ENCODE peak calls at places on chromosomes 6 and 20, in seven cellular contexts. Z is HL-60, R is GM12878, B is sigmoid colon, M is upper lobe of left lung, S is HepG2, G is stomach. H is an unnamed sample.

GRCh38 chr6:14211596-14211961 is 94.0 kb downstream of the CD83 start:
- DNase-seq in G (peak), S (peak), Z (peak), R (no peak), M (peak), B (peak), H (peak)

GRCh38 chr6:154243793-154244768 is 112.5 kb downstream of the IPCEF1 start:
- DNase-seq in Z (no peak), B (no peak), M (no peak), S (no peak), R (no peak), G (no peak), H (no peak)

GRCh38 chr6:116887884-116888283 is 10.8 kb downstream of the RFX6 start:
- DNase-seq in B (no peak), M (no peak), Z (no peak), G (no peak), R (no peak), S (no peak), H (no peak)

GRCh38 chr20:49510562-49511117 is 28.2 kb upstream of the KCNB1 start:
- DNase-seq in Z (no peak), B (peak), M (peak), R (no peak), G (no peak), S (no peak), H (peak)

GRCh38 chr6:79127660-79128059 is 49.6 kb upstream of the PHIP start:
- DNase-seq in G (no peak), B (no peak), M (no peak), R (no peak), Z (no peak), S (peak), H (no peak)

GRCh38 chr20:2834401-2834800 is 6.1 kb downstream of the PCED1A start:
- DNase-seq in S (no peak), M (no peak), B (no peak), R (no peak), Z (no peak), G (no peak), H (no peak)

GRCh38 chr20:32792316-32792715 is 27.4 kb upstream of the MAPRE1 start:
- DNase-seq in M (no peak), G (no peak), Z (peak), B (no peak), S (peak), R (peak), H (no peak)

GRCh38 chr6:14621518-14621917 is 503.9 kb downstream of the CD83 start:
- DNase-seq in M (peak), B (no peak), S (no peak), G (no peak), Z (no peak), R (no peak), H (peak)

GRCh38 chr6:142695016-142695415 is 250.0 kb downstream of the HIVEP2 start:
- DNase-seq in R (no peak), G (no peak), M (no peak), S (no peak), Z (no peak), B (no peak), H (no peak)

GRCh38 chr6:33776186-33776585 is 12.7 kb downstream of the LEMD2 start:
- DNase-seq in R (no peak), Z (no peak), M (no peak), B (no peak), G (no peak), S (no peak), H (no peak)

GRCh38 chr6:150991487-150991886 is 126.0 kb downstream of the MTHFD1L start:
- DNase-seq in S (no peak), B (no peak), Z (no peak), G (no peak), R (no peak), M (no peak), H (no peak)

GRCh38 chr20:61611401-61611800 is 359.3 kb downstream of the CDH4 start:
- DNase-seq in G (no peak), S (no peak), Z (no peak), M (no peak), R (no peak), B (no peak), H (no peak)

GRCh38 chr6:37285861-37286311 is 27.9 kb upstream of the TMEM217 start:
- DNase-seq in S (no peak), B (no peak), G (no peak), M (no peak), Z (no peak), R (no peak), H (no peak)

GRCh38 chr20:36093804-36094145 is 60.8 kb upstream of the EPB41L1 start:
- DNase-seq in B (no peak), Z (no peak), R (no peak), G (no peak), S (no peak), M (no peak), H (no peak)

GRCh38 chr6:105137388-105137787 is 42.4 kb downstream of the POPDC3 start:
- DNase-seq in S (no peak), B (peak), M (no peak), R (no peak), G (no peak), Z (no peak), H (no peak)

GRCh38 chr6:110398778-110399177 is 16.6 kb downstream of the DDO start:
- DNase-seq in B (no peak), Z (no peak), G (no peak), M (no peak), S (no peak), R (no peak), H (no peak)

GRCh38 chr6:26033132-26033941 is 53.9 kb upstream of the HFE start:
- DNase-seq in G (peak), R (peak), B (peak), Z (no peak), M (peak), S (peak), H (peak)

GRCh38 chr6:2351807-2352431 is 106.5 kb upstream of the GMDS start:
- DNase-seq in R (no peak), S (no peak), Z (no peak), M (no peak), G (no peak), B (no peak), H (no peak)

GRCh38 chr20:38599410-38599882 is 2.2 kb upstream of the ARHGAP40 start:
- DNase-seq in S (peak), R (no peak), B (no peak), G (peak), M (peak), Z (no peak), H (peak)

GRCh38 chr6:108142240-108142639 is 23.6 kb upstream of the NR2E1 start:
- DNase-seq in Z (peak), S (no peak), B (no peak), G (no peak), M (no peak), R (no peak), H (no peak)

GRCh38 chr6:14882394-14883073 is 363.3 kb upstream of the JARID2 start:
- DNase-seq in R (no peak), Z (no peak), G (no peak), B (no peak), M (no peak), S (no peak), H (no peak)

GRCh38 chr6:131657630-131658111 is 20.6 kb downstream of the ENPP3 start:
- DNase-seq in M (no peak), R (no peak), B (no peak), Z (no peak), S (no peak), G (no peak), H (no peak)

GRCh38 chr20:33791959-33792597 is 19.1 kb upstream of the CHMP4B start:
- DNase-seq in M (peak), Z (peak), R (no peak), B (peak), G (peak), S (peak), H (no peak)

GRCh38 chr6:156827382-156827781 is 50.2 kb downstream of the ARID1B start:
- DNase-seq in M (no peak), R (no peak), B (no peak), Z (no peak), G (no peak), S (no peak), H (no peak)

GRCh38 chr6:68087399-68088133 is 547.5 kb upstream of the ADGRB3 start:
- DNase-seq in G (no peak), Z (no peak), S (no peak), M (no peak), B (no peak), R (peak), H (no peak)

GRCh38 chr6:83221886-83222479 is 28.8 kb downstream of the RWDD2A start:
- DNase-seq in M (no peak), G (no peak), R (no peak), Z (no peak), S (peak), B (no peak), H (no peak)

GRCh38 chr20:2042400-2042799 is 48.5 kb upstream of the PDYN start:
- DNase-seq in R (no peak), Z (no peak), G (no peak), M (no peak), B (no peak), S (no peak), H (no peak)

DNA sequence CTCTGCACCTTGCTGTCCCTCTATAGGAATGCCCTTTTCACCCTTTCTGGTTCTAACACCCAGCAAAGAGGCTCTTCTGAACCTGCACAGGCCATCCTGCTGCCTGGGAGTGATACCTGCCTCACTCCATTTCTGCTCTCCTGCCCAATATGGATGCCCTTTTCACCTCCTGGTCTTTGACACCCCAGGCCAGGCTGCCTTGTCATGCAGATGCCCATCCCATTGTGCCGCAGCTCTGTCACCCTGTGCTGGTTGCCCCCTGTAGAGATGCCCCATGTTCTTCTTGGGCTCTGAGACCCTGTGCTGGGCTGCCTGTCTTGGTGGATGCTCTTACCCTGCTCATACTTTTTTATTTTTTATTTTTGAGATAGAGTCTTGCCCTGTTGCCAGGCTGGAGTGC is 95.3 kb downstream of the CDKAL1 start:
- DNase-seq in R (no peak), S (no peak), M (no peak), G (no peak), Z (no peak), B (no peak), H (no peak)
- H3K27ac ChIP-seq in R (no peak), S (no peak), M (no peak), G (no peak), Z (no peak), B (no peak), H (no peak)

GRCh38 chr6:45377041-45377554 is 636 bp downstream of the SUPT3H start:
- DNase-seq in B (no peak), M (no peak), G (no peak), R (peak), S (peak), Z (no peak), H (no peak)

GRCh38 chr6:45378324-45378926 is 691 bp upstream of the SUPT3H start:
- DNase-seq in B (no peak), Z (no peak), R (no peak), G (peak), S (no peak), M (peak), H (peak)

GRCh38 chr6:45376310-45377040 is 1.3 kb downstream of the SUPT3H start:
- DNase-seq in R (no peak), Z (no peak), M (no peak), S (no peak), G (no peak), B (no peak), H (no peak)

GRCh38 chr6:45375449-45375848 is 2.3 kb downstream of the SUPT3H start:
- DNase-seq in Z (no peak), S (no peak), R (no peak), G (no peak), B (no peak), M (no peak), H (no peak)

GRCh38 chr6:45377555-45378323 is at the start of gene SUPT3H:
- DNase-seq in Z (peak), R (peak), G (peak), B (peak), M (peak), S (peak), H (peak)
- TF ChIP-seq POLR2AphosphoS5 in Z (peak), R (peak), G (peak), B (peak), M (peak), S (peak), H (peak)

DNA sequence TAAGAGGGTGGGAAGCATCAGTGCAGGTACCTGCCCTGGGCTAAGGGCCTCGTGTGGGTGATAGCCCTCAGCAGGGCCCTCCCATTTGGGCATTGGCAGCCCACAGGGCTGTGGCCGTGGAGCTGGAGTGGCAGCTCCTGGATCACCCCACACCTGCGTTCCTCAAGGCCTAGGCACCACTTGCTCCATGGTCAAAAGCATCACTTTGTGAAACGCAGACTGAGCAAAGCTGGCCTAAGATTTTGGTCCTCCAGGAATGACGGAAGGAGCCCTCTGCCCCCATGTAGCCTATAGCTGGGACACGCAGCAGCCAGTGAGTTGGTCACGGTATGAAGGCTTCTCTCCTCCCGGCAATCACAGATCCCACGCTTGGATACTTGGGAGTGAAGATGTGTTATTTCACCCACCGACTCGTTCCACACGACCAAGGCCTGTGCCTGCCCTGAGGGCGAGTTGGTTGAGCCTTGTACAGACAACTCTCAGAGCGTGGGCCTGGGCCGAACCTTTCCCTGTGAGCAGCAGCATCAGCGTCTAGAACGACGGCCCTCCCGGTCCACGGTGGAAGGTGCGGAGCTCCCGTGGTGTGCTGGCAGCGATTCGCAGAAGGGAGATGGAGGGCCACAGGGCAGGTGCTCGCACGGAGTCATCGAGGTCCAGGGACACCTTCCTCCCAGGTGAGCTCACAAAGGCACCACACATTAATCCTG is 39.7 kb downstream of the THBS2 start:
- DNase-seq in S (no peak), B (peak), Z (no peak), G (no peak), R (no peak), M (no peak), H (no peak)
- H3K27ac ChIP-seq in S (no peak), B (peak), Z (peak), G (peak), R (no peak), M (peak), H (peak)

GRCh38 chr20:59007758-59008511 is 881 bp upstream of the CTSZ start:
- DNase-seq in Z (peak), S (no peak), B (peak), G (peak), M (peak), R (peak), H (no peak)
- TF ChIP-seq POLR2AphosphoS5 in Z (peak), S (no peak), B (no peak), G (no peak), M (no peak), R (peak), H (no peak)

DNA sequence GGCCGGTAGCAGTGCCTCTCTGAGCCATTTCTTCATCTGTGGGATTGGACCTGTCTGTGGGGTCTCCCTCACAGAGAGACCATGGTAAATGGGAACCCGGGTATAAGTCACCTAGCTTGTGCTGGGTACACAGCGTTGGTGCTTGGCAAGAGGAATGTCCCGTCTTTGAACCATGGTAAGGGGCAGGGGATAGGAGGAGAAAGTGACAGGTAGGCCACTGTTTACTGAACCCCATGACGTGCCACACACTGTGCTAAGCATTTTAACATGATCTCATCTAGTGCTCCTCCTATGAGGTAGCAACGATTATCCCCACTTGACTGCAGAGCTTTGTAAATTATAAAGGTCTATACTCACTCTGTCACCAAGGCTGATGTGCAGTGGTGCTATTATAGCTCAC is 600 bp upstream of the TNNC2 start:
- DNase-seq in Z (no peak), G (no peak), R (no peak), M (no peak), S (no peak), B (no peak), H (no peak)
- H3K27ac ChIP-seq in Z (no peak), G (no peak), R (no peak), M (peak), S (no peak), B (no peak), H (no peak)

H was measured in prostate gland.